ENCODE peak calls at places on chromosomes 11 and 22, in four cellular contexts. One of them, this sample, is unnamed.
A peak's percentile ranks its signal among the peaks of the same experiment; 100 is the strongest.

GRCh38 chr22:23754980-23755636 is 883 bp upstream of the VPREB3 start:
- DNase-seq in stomach: no peak
- DNase-seq in AG04450: no peak
- DNase-seq in transverse colon: no peak
- DNase-seq in this sample: no peak

GRCh38 chr11:122246885-122247284 is 130.9 kb upstream of the BLID start:
- DNase-seq in stomach: no peak
- DNase-seq in AG04450: no peak
- DNase-seq in transverse colon: no peak
- DNase-seq in this sample: no peak

GRCh38 chr22:44448271-44448780 is 49.7 kb downstream of the RTL6 start:
- DNase-seq in stomach: peak; percentile 72
- DNase-seq in AG04450: peak; percentile 90
- DNase-seq in transverse colon: peak; percentile 48
- DNase-seq in this sample: peak; percentile 76

GRCh38 chr11:121899534-121899933 is 216.5 kb downstream of the BLID start:
- DNase-seq in stomach: no peak
- DNase-seq in AG04450: no peak
- DNase-seq in transverse colon: no peak
- DNase-seq in this sample: no peak

GRCh38 chr11:61004037-61004641 is 32.7 kb downstream of the CD6 start:
- DNase-seq in stomach: no peak
- DNase-seq in AG04450: no peak
- DNase-seq in transverse colon: no peak
- DNase-seq in this sample: no peak

GRCh38 chr11:20097319-20098221 is 62.7 kb downstream of the DBX1 start:
- DNase-seq in stomach: no peak
- DNase-seq in AG04450: no peak
- DNase-seq in transverse colon: no peak
- DNase-seq in this sample: no peak

GRCh38 chr11:19472679-19473078 is 231.9 kb upstream of the E2F8 start:
- DNase-seq in stomach: no peak
- DNase-seq in AG04450: no peak
- DNase-seq in transverse colon: no peak
- DNase-seq in this sample: no peak

GRCh38 chr11:64445651-64446050 is 86.7 kb downstream of the RPS6KA4 start:
- DNase-seq in stomach: no peak
- DNase-seq in AG04450: no peak
- DNase-seq in transverse colon: no peak
- DNase-seq in this sample: no peak

GRCh38 chr22:36234919-36235318 is 4.4 kb downstream of the APOL2 start:
- DNase-seq in stomach: no peak
- DNase-seq in AG04450: no peak
- DNase-seq in transverse colon: no peak
- DNase-seq in this sample: no peak

GRCh38 chr22:36238348-36239149 is 778 bp downstream of the APOL2 start:
- DNase-seq in stomach: no peak
- DNase-seq in AG04450: no peak
- DNase-seq in transverse colon: peak; percentile 43
- DNase-seq in this sample: no peak

GRCh38 chr22:36235585-36235984 is 3.7 kb downstream of the APOL2 start:
- DNase-seq in stomach: no peak
- DNase-seq in AG04450: no peak
- DNase-seq in transverse colon: no peak
- DNase-seq in this sample: no peak

GRCh38 chr22:36237462-36238347 is 1.6 kb downstream of the APOL2 start:
- DNase-seq in stomach: no peak
- DNase-seq in AG04450: no peak
- DNase-seq in transverse colon: peak; percentile 43
- DNase-seq in this sample: no peak

DNA sequence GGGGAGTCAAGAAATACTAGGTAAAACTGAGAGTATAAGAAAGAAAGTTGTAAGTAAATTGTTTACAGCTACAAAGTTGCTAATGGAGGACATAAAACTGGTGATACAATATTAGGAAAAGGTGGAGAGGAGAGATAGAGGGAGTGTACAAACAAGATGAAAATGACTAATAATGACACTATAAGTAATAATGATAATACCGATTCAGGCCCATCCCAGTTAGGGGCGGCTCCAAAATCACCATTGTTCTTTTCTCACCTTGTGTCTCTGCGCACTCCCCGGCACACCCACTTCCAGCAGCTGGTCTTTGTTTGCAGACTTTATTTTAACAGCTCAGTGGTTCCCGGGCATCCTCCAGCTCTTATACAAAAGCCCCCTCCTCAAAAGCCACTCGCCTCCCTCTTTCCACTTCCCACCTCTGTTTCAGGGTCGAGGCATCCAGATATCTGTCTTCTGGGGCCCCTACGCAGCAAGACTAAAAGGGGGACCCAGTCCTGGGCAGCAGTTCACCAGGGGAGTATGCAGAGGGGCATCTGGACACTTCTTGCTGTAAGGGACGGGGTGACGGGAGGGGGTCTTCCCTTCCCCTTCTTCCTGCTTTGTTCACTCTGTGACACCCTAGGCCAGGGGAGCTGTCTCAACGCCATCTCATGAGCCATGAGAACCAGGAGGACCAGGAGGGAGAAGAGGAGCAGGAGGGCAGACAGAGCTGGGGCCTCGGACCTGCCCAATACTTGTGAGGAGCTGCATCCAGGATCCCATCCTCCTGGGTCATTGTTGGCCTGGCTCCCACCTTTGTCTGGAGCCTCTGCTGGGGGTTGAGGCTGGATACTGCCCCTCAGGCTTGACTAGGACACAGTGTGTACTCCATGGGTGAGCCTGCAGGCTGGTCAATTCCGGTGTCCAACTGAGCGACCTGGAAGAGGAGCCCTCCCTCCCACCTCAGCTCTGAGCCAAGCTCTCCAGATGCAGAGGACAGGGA is 2.7 kb downstream of the APOL2 start:
- DNase-seq in stomach: no peak
- DNase-seq in AG04450: no peak
- DNase-seq in transverse colon: no peak
- DNase-seq in this sample: no peak
- H3K4me3 ChIP-seq in stomach: peak overlapping the region; percentile 66
- H3K4me3 ChIP-seq in AG04450: no peak overlapping the region
- H3K4me3 ChIP-seq in transverse colon: no peak overlapping the region
- H3K4me3 ChIP-seq in this sample: peak overlapping the region; percentile 81

DNA sequence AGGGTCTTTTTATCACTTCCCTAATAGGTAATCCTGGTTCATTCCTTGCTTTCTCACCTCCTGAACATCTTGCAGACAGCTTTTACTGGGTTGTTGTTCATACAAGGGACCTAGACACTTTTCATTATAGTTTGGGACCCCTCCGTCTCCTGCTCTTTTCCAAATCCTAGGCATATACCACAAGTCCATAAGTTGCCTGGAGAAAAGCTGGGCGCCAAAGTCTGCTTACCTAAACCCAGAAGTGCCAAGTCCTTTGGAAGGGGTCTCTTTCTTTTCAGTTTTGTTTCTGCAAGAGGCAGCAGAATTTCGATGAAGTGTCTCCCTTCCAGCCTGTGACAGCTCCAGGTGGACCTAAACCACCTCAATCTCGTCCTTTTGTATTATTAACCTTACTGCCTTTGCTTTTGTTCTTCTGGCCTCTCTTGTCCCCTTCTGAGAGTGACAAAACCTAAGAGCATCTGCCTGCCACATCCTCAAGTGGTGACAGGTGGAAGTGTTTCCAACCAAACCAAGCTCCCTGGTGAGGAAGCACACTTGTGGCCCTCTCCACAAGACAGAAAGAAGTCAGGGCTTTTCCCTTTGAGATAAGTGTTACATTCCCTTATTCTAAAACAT is 19.5 kb upstream of the P2RY6 start:
- DNase-seq in stomach: peak; percentile 13
- DNase-seq in AG04450: no peak
- DNase-seq in transverse colon: no peak
- DNase-seq in this sample: no peak
- TF ChIP-seq CTCF in stomach: no peak
- TF ChIP-seq CTCF in AG04450: no peak
- TF ChIP-seq CTCF in transverse colon: no peak
- TF ChIP-seq CTCF in this sample: peak; percentile 33

GRCh38 chr22:22180738-22181514 is 63.7 kb upstream of the VPREB1 start:
- DNase-seq in stomach: no peak
- DNase-seq in AG04450: no peak
- DNase-seq in transverse colon: no peak
- DNase-seq in this sample: peak; percentile 30
- H3K4me3 ChIP-seq in stomach: no peak overlapping the region
- H3K4me3 ChIP-seq in AG04450: no peak overlapping the region
- H3K4me3 ChIP-seq in transverse colon: no peak overlapping the region
- H3K4me3 ChIP-seq in this sample: peak overlapping the region; percentile 61

GRCh38 chr22:36156515-36157419 is 3.8 kb downstream of the APOL3 start:
- DNase-seq in stomach: peak; percentile 68
- DNase-seq in AG04450: peak; percentile 16
- DNase-seq in transverse colon: peak; percentile 76
- DNase-seq in this sample: peak; percentile 26
- TF ChIP-seq CTCF in stomach: no peak
- TF ChIP-seq CTCF in AG04450: no peak
- TF ChIP-seq CTCF in transverse colon: no peak
- TF ChIP-seq CTCF in this sample: no peak

GRCh38 chr11:72968395-72968794 is 154.2 kb downstream of the ATG16L2 start:
- DNase-seq in stomach: no peak
- DNase-seq in AG04450: no peak
- DNase-seq in transverse colon: no peak
- DNase-seq in this sample: no peak

GRCh38 chr11:72971611-72972010 is 157.4 kb downstream of the ATG16L2 start:
- DNase-seq in stomach: no peak
- DNase-seq in AG04450: no peak
- DNase-seq in transverse colon: no peak
- DNase-seq in this sample: no peak

GRCh38 chr11:72970557-72971118 is 156.4 kb downstream of the ATG16L2 start:
- DNase-seq in stomach: no peak
- DNase-seq in AG04450: no peak
- DNase-seq in transverse colon: no peak
- DNase-seq in this sample: no peak

GRCh38 chr11:72971211-72971610 is 157.0 kb downstream of the ATG16L2 start:
- DNase-seq in stomach: no peak
- DNase-seq in AG04450: no peak
- DNase-seq in transverse colon: no peak
- DNase-seq in this sample: no peak

GRCh38 chr11:72969894-72970335 is 155.7 kb downstream of the ATG16L2 start:
- DNase-seq in stomach: no peak
- DNase-seq in AG04450: no peak
- DNase-seq in transverse colon: no peak
- DNase-seq in this sample: no peak
- H3K4me3 ChIP-seq in stomach: no peak overlapping the region
- H3K4me3 ChIP-seq in AG04450: no peak overlapping the region
- H3K4me3 ChIP-seq in transverse colon: no peak overlapping the region
- H3K4me3 ChIP-seq in this sample: no peak overlapping the region

DNA sequence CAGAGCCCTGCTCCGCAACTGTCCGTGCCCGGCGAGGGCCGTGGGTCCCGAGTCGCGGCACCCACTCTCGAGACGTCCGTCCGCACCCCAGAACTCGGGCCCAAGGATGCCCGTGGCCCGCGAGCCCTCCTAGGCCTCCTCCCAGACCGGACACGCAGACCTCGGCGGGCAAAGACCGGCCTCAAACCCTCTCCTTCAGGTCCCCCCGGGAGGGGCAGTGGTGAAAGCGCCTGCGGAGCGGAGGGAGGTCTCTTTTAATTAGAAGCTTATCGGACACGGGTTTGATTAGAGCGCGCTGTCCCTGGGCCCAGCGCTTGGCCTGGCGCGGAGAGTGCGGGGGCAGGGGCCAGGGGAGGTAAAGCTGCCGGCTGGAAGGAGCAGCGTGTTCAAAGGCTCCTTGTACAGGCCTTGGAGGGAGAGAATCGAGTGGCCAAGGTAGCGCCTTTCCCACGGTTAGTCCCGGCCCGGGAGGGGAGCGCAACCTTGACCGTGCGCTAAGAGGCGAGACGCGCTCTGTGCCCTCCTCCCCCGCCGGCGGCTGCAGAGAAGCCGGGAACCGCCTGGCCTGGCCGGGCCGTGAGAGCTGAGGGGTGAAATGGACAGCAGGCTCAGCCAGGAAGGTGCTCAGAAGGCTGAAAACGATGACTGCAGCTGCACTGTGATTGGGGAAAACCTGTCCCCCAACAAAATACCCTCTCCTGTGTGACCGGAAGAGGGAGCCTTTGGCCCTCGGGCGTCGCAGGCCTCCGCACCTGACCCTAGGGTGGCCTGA is 4.6 kb downstream of the WT1 start:
- DNase-seq in stomach: no peak
- DNase-seq in AG04450: no peak
- DNase-seq in transverse colon: no peak
- DNase-seq in this sample: no peak
- TF ChIP-seq CTCF in stomach: no peak
- TF ChIP-seq CTCF in AG04450: peak; percentile 10
- TF ChIP-seq CTCF in transverse colon: no peak
- TF ChIP-seq CTCF in this sample: peak; percentile 37